ENCODE peak calls at places on chromosome 18, in six cellular contexts. M is MM.1S; V is T-cell; Z is RPMI7951; E is stimulated activated CD8-positive, alpha-beta memory T cell treated with anti-CD3 and anti-CD28 coated beads, Interleukin-4, amount 100 ng/mL, for 24 hours; F is activated CD4-positive, alpha-beta T cell treated with anti-CD3 and anti-CD28 coated beads, Interleukin-2, amount 50 U/mL, for 24 hours. X is an unnamed sample.

GRCh38 chr18:80009661-80010550 is 21.5 kb upstream of the TXNL4A start:
- DNase-seq in M (no peak), F (no peak), Z (peak), V (no peak), E (no peak), X (no peak)

GRCh38 chr18:12031836-12032235 is 50.5 kb downstream of the IMPA2 start:
- DNase-seq in M (no peak), Z (no peak), E (no peak), F (no peak), V (no peak), X (no peak)

GRCh38 chr18:48896875-48897511 is 53.8 kb downstream of the SMAD7 start:
- DNase-seq in F (no peak), M (peak), V (no peak), E (no peak), Z (peak), X (no peak)

GRCh38 chr18:75124967-75125358 is 84.0 kb downstream of the PTGR3 start:
- DNase-seq in F (no peak), E (no peak), M (no peak), V (no peak), Z (no peak), X (no peak)

GRCh38 chr18:79760881-79761280 is 36.9 kb upstream of the KCNG2 start:
- DNase-seq in V (no peak), F (no peak), M (no peak), E (no peak), Z (no peak), X (no peak)

GRCh38 chr18:30601541-30601940 is 441.0 kb downstream of the DSC3 start:
- DNase-seq in V (no peak), M (no peak), Z (no peak), F (no peak), E (no peak), X (no peak)

GRCh38 chr18:58776084-58776483 is 88.6 kb upstream of the ZNF532 start:
- DNase-seq in V (no peak), F (no peak), Z (peak), M (peak), E (no peak), X (no peak)

GRCh38 chr18:55998071-55998522 is 410.1 kb upstream of the TCF4 start:
- DNase-seq in F (no peak), M (peak), V (no peak), E (no peak), Z (peak), X (no peak)

GRCh38 chr18:21682276-21683051 is 22.1 kb downstream of the ABHD3 start:
- DNase-seq in V (no peak), E (no peak), M (peak), F (no peak), Z (peak), X (no peak)

GRCh38 chr18:44514766-44515165 is 165.9 kb upstream of the SETBP1 start:
- DNase-seq in V (no peak), E (no peak), F (no peak), Z (no peak), M (no peak), X (no peak)

GRCh38 chr18:35005963-35006577 is 35.1 kb upstream of the MAPRE2 start:
- DNase-seq in Z (peak), M (peak), F (no peak), E (no peak), V (no peak), X (peak)

GRCh38 chr18:13483316-13484270 is 242.8 kb downstream of the FAM210A start:
- DNase-seq in F (no peak), M (no peak), E (no peak), V (no peak), Z (no peak), X (no peak)

GRCh38 chr18:74796928-74797576 is 199.4 kb downstream of the ZNF407 start:
- DNase-seq in F (no peak), V (no peak), M (peak), Z (peak), E (no peak), X (no peak)

GRCh38 chr18:13191779-13192178 is 26.8 kb upstream of the LDLRAD4 start:
- DNase-seq in F (no peak), Z (no peak), E (no peak), V (no peak), M (no peak), X (no peak)

GRCh38 chr18:57586243-57587049 is at the start of gene FECH:
- DNase-seq in F (peak), Z (peak), M (peak), E (peak), V (peak), X (peak)

GRCh38 chr18:13232971-13233565 is 14.5 kb downstream of the LDLRAD4 start:
- DNase-seq in M (no peak), V (no peak), E (no peak), Z (no peak), F (no peak), X (no peak)

GRCh38 chr18:48649231-48649630 is 110.4 kb downstream of the CTIF start:
- DNase-seq in E (no peak), Z (no peak), F (no peak), M (no peak), V (no peak), X (no peak)

GRCh38 chr18:54775686-54776085 is 52.6 kb upstream of the RAB27B start:
- DNase-seq in M (no peak), Z (peak), V (no peak), F (no peak), E (no peak), X (no peak)

GRCh38 chr18:68848242-68848641 is 50.4 kb downstream of the CCDC102B start:
- DNase-seq in F (no peak), E (no peak), M (no peak), V (no peak), Z (no peak), X (no peak)

GRCh38 chr18:76874643-76875389 is 52.5 kb downstream of the ZNF236 start:
- DNase-seq in V (peak), M (no peak), F (no peak), Z (peak), E (peak), X (no peak)

GRCh38 chr18:58635891-58636290 is 7.0 kb upstream of the ALPK2 start:
- DNase-seq in V (no peak), E (no peak), M (no peak), F (no peak), Z (peak), X (no peak)

GRCh38 chr18:50788284-50788683 is 31.5 kb downstream of the MRO start:
- DNase-seq in Z (no peak), V (no peak), F (no peak), M (no peak), E (no peak), X (no peak)

GRCh38 chr18:3794537-3795348 is 344.8 kb downstream of the TGIF1 start:
- DNase-seq in Z (peak), V (no peak), M (no peak), F (no peak), E (no peak), X (no peak)

GRCh38 chr18:56869189-56869777 is 218.1 kb downstream of the WDR7 start:
- DNase-seq in M (peak), V (no peak), F (no peak), Z (peak), E (no peak), X (no peak)

GRCh38 chr18:459801-460200 is 40.7 kb downstream of the COLEC12 start:
- DNase-seq in E (no peak), Z (no peak), M (no peak), V (no peak), F (no peak), X (no peak)

GRCh38 chr18:10515456-10515855 is 10.4 kb upstream of the NAPG start:
- DNase-seq in V (no peak), M (no peak), Z (peak), E (no peak), F (no peak), X (no peak)

GRCh38 chr18:77007251-77007650 is 125.3 kb downstream of the MBP start:
- DNase-seq in F (no peak), V (no peak), M (no peak), Z (no peak), E (no peak), X (no peak)

GRCh38 chr18:69631281-69631680 is 230.6 kb downstream of the DOK6 start:
- DNase-seq in F (no peak), E (no peak), Z (no peak), V (no peak), M (no peak), X (no peak)

GRCh38 chr18:51066273-51066672 is 36.3 kb downstream of the SMAD4 start:
- DNase-seq in Z (no peak), M (no peak), F (no peak), V (no peak), E (no peak), X (no peak)

GRCh38 chr18:70499218-70499691 is 210.4 kb downstream of the SOCS6 start:
- DNase-seq in E (no peak), V (peak), Z (peak), F (no peak), M (no peak), X (no peak)

GRCh38 chr18:2547477-2548087 is 23.7 kb downstream of the METTL4 start:
- DNase-seq in M (peak), F (no peak), E (no peak), V (no peak), Z (peak), X (no peak)

GRCh38 chr18:48949606-48950535 is 894 bp downstream of the SMAD7 start:
- DNase-seq in V (no peak), F (no peak), M (peak), Z (peak), E (no peak), X (no peak)

GRCh38 chr18:78659748-78660147 is 319.9 kb upstream of the SALL3 start:
- DNase-seq in F (no peak), M (no peak), V (no peak), Z (no peak), E (no peak), X (no peak)

GRCh38 chr18:70044626-70045025 is 97.0 kb upstream of the CD226 start:
- DNase-seq in V (no peak), E (no peak), M (no peak), Z (peak), F (no peak), X (no peak)

GRCh38 chr18:70469916-70470315 is 181.1 kb downstream of the SOCS6 start:
- DNase-seq in E (no peak), V (no peak), F (no peak), Z (peak), M (no peak), X (no peak)

GRCh38 chr18:47545613-47546012 is 294.2 kb upstream of the SKOR2 start:
- DNase-seq in E (no peak), M (no peak), F (no peak), Z (no peak), V (no peak), X (no peak)

GRCh38 chr18:35749701-35750100 is 168.2 kb downstream of the GALNT1 start:
- DNase-seq in Z (no peak), M (no peak), F (no peak), E (no peak), V (no peak), X (no peak)

X was measured in D721Med.